ENCODE peak calls at places on chromosomes 12 and 14, in eight cellular contexts. S is activated T-cell treated with anti-CD3 and anti-CD28 coated beads for 1 hour; M is AG04450; Q is activated naive CD4-positive, alpha-beta T cell treated with anti-CD3 and anti-CD28 coated beads, Interleukin-2, amount 50 U/mL, for 72 hours; E is ELR; F is bronchial epithelial cell; D is SW480; T is transverse colon. P is an unnamed sample.

GRCh38 chr12:12714276-12715001 is 2.7 kb upstream of the CDKN1B start:
- DNase-seq in S (peak), M (no peak), Q (no peak), E (peak), F (peak), D (peak), T (peak), P (no peak)

GRCh38 chr12:106452309-106452708 is 94.8 kb downstream of the POLR3B start:
- DNase-seq in S (no peak), M (no peak), Q (no peak), E (no peak), F (no peak), D (no peak), T (no peak), P (no peak)

GRCh38 chr14:20176330-20176729 is 14.4 kb upstream of the OR11G2 start:
- DNase-seq in S (no peak), M (no peak), Q (no peak), E (no peak), F (no peak), D (no peak), T (no peak), P (no peak)

GRCh38 chr14:28609228-28609828 is 157.3 kb upstream of the FOXG1 start:
- DNase-seq in S (no peak), M (no peak), Q (no peak), E (peak), F (peak), D (peak), T (peak), P (no peak)

GRCh38 chr12:3962661-3963483 is 89.7 kb upstream of the PARP11 start:
- DNase-seq in S (peak), M (no peak), Q (no peak), E (no peak), F (peak), D (no peak), T (no peak), P (peak)

GRCh38 chr14:67881225-67881624 is 61.6 kb downstream of the RAD51B start:
- DNase-seq in S (no peak), M (no peak), Q (no peak), E (no peak), F (no peak), D (no peak), T (no peak), P (no peak)

GRCh38 chr14:61591862-61592261 is 103.5 kb upstream of the HIF1A start:
- DNase-seq in S (no peak), M (no peak), Q (no peak), E (no peak), F (no peak), D (no peak), T (no peak), P (no peak)

GRCh38 chr12:58301337-58302122 is 360.2 kb downstream of the ATP23 start:
- DNase-seq in S (no peak), M (no peak), Q (no peak), E (no peak), F (no peak), D (no peak), T (no peak), P (no peak)

GRCh38 chr14:53716521-53716920 is 240.1 kb downstream of the BMP4 start:
- DNase-seq in S (no peak), M (no peak), Q (no peak), E (no peak), F (no peak), D (no peak), T (no peak), P (no peak)

GRCh38 chr14:28751467-28752058 is 15.0 kb upstream of the FOXG1 start:
- DNase-seq in S (no peak), M (no peak), Q (no peak), E (peak), F (peak), D (peak), T (no peak), P (no peak)

GRCh38 chr14:67620217-67620789 is 583 bp downstream of the ARG2 start:
- DNase-seq in S (no peak), M (no peak), Q (no peak), E (peak), F (peak), D (peak), T (peak), P (no peak)

GRCh38 chr12:12275874-12276273 is 9.0 kb upstream of the LRP6 start:
- DNase-seq in S (no peak), M (no peak), Q (no peak), E (no peak), F (no peak), D (no peak), T (no peak), P (no peak)

GRCh38 chr14:23926543-23926942 is 27.0 kb upstream of the DHRS4 start:
- DNase-seq in S (no peak), M (no peak), Q (no peak), E (no peak), F (no peak), D (no peak), T (no peak), P (no peak)

GRCh38 chr12:916240-916639 is 33.3 kb downstream of the RAD52 start:
- DNase-seq in S (no peak), M (no peak), Q (no peak), E (no peak), F (no peak), D (no peak), T (peak), P (no peak)

GRCh38 chr12:52052471-52053186 is 1.4 kb downstream of the NR4A1 start:
- DNase-seq in S (peak), M (no peak), Q (no peak), E (no peak), F (peak), D (peak), T (peak), P (peak)

GRCh38 chr14:36664322-36665193 is 2.9 kb downstream of the PAX9 start:
- DNase-seq in S (no peak), M (no peak), Q (no peak), E (no peak), F (no peak), D (no peak), T (no peak), P (no peak)

GRCh38 chr12:68306564-68306963 is 25.6 kb downstream of the MDM1 start:
- DNase-seq in S (no peak), M (no peak), Q (no peak), E (no peak), F (no peak), D (no peak), T (no peak), P (no peak)

GRCh38 chr12:121538699-121539061 is 42.1 kb downstream of the KDM2B start:
- DNase-seq in S (no peak), M (no peak), Q (no peak), E (peak), F (peak), D (peak), T (peak), P (no peak)

GRCh38 chr12:27246774-27247173 is 2.7 kb downstream of the STK38L start:
- DNase-seq in S (no peak), M (no peak), Q (no peak), E (no peak), F (peak), D (no peak), T (no peak), P (peak)

GRCh38 chr12:72133497-72134055 is 138.6 kb upstream of the TRHDE start:
- DNase-seq in S (no peak), M (no peak), Q (no peak), E (peak), F (no peak), D (no peak), T (no peak), P (no peak)

GRCh38 chr14:95953111-95953724 is 76.6 kb downstream of the TUNAR start:
- DNase-seq in S (no peak), M (no peak), Q (no peak), E (peak), F (no peak), D (peak), T (no peak), P (no peak)

GRCh38 chr12:107503851-107504502 is 181.6 kb upstream of the PWP1 start:
- DNase-seq in S (no peak), M (no peak), Q (no peak), E (no peak), F (no peak), D (no peak), T (no peak), P (no peak)

GRCh38 chr12:10190558-10191388 is 11.9 kb downstream of the TMEM52B start:
- DNase-seq in S (peak), M (no peak), Q (no peak), E (peak), F (peak), D (peak), T (peak), P (peak)

GRCh38 chr14:43692706-43693105 is 814.4 kb downstream of the FSCB start:
- DNase-seq in S (no peak), M (no peak), Q (no peak), E (no peak), F (no peak), D (no peak), T (no peak), P (no peak)

GRCh38 chr14:51304428-51304827 is 64.4 kb downstream of the TMX1 start:
- DNase-seq in S (no peak), M (no peak), Q (no peak), E (peak), F (peak), D (no peak), T (no peak), P (peak)

GRCh38 chr12:57248934-57249742 is 1.8 kb downstream of the STAC3 start:
- DNase-seq in S (no peak), M (no peak), Q (no peak), E (no peak), F (no peak), D (no peak), T (no peak), P (no peak)

GRCh38 chr12:21891763-21892217 is 49.4 kb downstream of the ABCC9 start:
- DNase-seq in S (no peak), M (no peak), Q (no peak), E (no peak), F (no peak), D (no peak), T (peak), P (no peak)

GRCh38 chr12:86194721-86195120 is 61.5 kb downstream of the MGAT4C start:
- DNase-seq in S (no peak), M (no peak), Q (no peak), E (no peak), F (no peak), D (no peak), T (no peak), P (no peak)

GRCh38 chr12:76340680-76341435 is 7.4 kb downstream of the BBS10 start:
- DNase-seq in S (no peak), M (no peak), Q (no peak), E (no peak), F (no peak), D (no peak), T (no peak), P (no peak)

GRCh38 chr12:110281549-110282342 is 699 bp downstream of the ATP2A2 start:
- DNase-seq in S (peak), M (no peak), Q (peak), E (peak), F (no peak), D (peak), T (peak), P (peak)

GRCh38 chr12:98736352-98737326 is 91.5 kb downstream of the APAF1 start:
- DNase-seq in S (no peak), M (no peak), Q (no peak), E (no peak), F (no peak), D (no peak), T (no peak), P (no peak)

GRCh38 chr12:72030272-72030671 is 91.6 kb downstream of the TPH2 start:
- DNase-seq in S (no peak), M (no peak), Q (no peak), E (no peak), F (no peak), D (no peak), T (no peak), P (no peak)

GRCh38 chr12:118102070-118102469 is 1.7 kb downstream of the VSIG10 start:
- DNase-seq in S (no peak), M (no peak), Q (no peak), E (peak), F (peak), D (peak), T (peak), P (peak)

GRCh38 chr12:85424581-85425348 is 144.7 kb downstream of the ALX1 start:
- DNase-seq in S (no peak), M (no peak), Q (no peak), E (peak), F (peak), D (no peak), T (peak), P (peak)

GRCh38 chr12:13635709-13636108 is 345.7 kb downstream of the GRIN2B start:
- DNase-seq in S (no peak), M (no peak), Q (no peak), E (no peak), F (no peak), D (no peak), T (no peak), P (no peak)

GRCh38 chr12:43861847-43862150 is 25.9 kb downstream of the TMEM117 start:
- DNase-seq in S (no peak), M (no peak), Q (no peak), E (no peak), F (no peak), D (no peak), T (no peak), P (no peak)

GRCh38 chr14:100091386-100091785 is 26.2 kb downstream of the EVL start:
- DNase-seq in S (no peak), M (no peak), Q (peak), E (no peak), F (no peak), D (no peak), T (no peak), P (no peak)

GRCh38 chr12:20527396-20528154 is 159.2 kb downstream of the PDE3A start:
- DNase-seq in S (no peak), M (peak), Q (no peak), E (no peak), F (no peak), D (no peak), T (no peak), P (no peak)

GRCh38 chr14:64937821-64938193 is 4.7 kb downstream of the GPX2 start:
- DNase-seq in S (no peak), M (no peak), Q (no peak), E (peak), F (no peak), D (peak), T (no peak), P (no peak)

GRCh38 chr12:71014180-71014785 is 93.7 kb upstream of the PTPRR start:
- DNase-seq in S (no peak), M (no peak), Q (no peak), E (peak), F (peak), D (peak), T (no peak), P (no peak)